ENCODE peak calls at places on chromosomes 11 and 22, in six cellular contexts. One of them, this sample, is unnamed.

GRCh38 chr11:68657021-68657780 is 27.1 kb upstream of the GAL start:
- DNase-seq in sigmoid colon: no peak
- DNase-seq in neural progenitor cell: no peak
- DNase-seq in GM06990: no peak
- DNase-seq in A673: no peak
- DNase-seq in H9: no peak
- DNase-seq in this sample: no peak

GRCh38 chr11:131609317-131609716 is 238.9 kb downstream of the NTM start:
- DNase-seq in sigmoid colon: no peak
- DNase-seq in H9: no peak
- DNase-seq in neural progenitor cell: no peak
- DNase-seq in A673: peak; percentile 40
- DNase-seq in GM06990: no peak
- DNase-seq in this sample: no peak

GRCh38 chr22:18968011-18968749 is 32.1 kb upstream of the PRODH start:
- DNase-seq in A673: no peak
- DNase-seq in GM06990: no peak
- DNase-seq in neural progenitor cell: peak; percentile 81
- DNase-seq in sigmoid colon: no peak
- DNase-seq in H9: peak; percentile 60
- DNase-seq in this sample: no peak

GRCh38 chr22:18091916-18092526 is 14.2 kb downstream of the PEX26 start:
- DNase-seq in A673: peak; percentile 57
- DNase-seq in sigmoid colon: peak; percentile 87
- DNase-seq in GM06990: peak; percentile 59
- DNase-seq in neural progenitor cell: no peak
- DNase-seq in H9: no peak
- DNase-seq in this sample: no peak

GRCh38 chr11:105230586-105230985 is 91.0 kb upstream of the CARD18 start:
- DNase-seq in H9: no peak
- DNase-seq in A673: peak; percentile 17
- DNase-seq in sigmoid colon: no peak
- DNase-seq in GM06990: no peak
- DNase-seq in neural progenitor cell: no peak
- DNase-seq in this sample: no peak

GRCh38 chr11:85914425-85914824 is 59.2 kb downstream of the CCDC83 start:
- DNase-seq in GM06990: no peak
- DNase-seq in H9: no peak
- DNase-seq in sigmoid colon: no peak
- DNase-seq in neural progenitor cell: no peak
- DNase-seq in A673: no peak
- DNase-seq in this sample: no peak

GRCh38 chr11:65059959-65060824 is 1.8 kb upstream of the NAALADL1 start:
- DNase-seq in neural progenitor cell: no peak
- DNase-seq in GM06990: no peak
- DNase-seq in sigmoid colon: no peak
- DNase-seq in A673: no peak
- DNase-seq in H9: no peak
- DNase-seq in this sample: no peak

GRCh38 chr11:29816359-29816758 is 200.5 kb downstream of the KCNA4 start:
- DNase-seq in sigmoid colon: no peak
- DNase-seq in H9: no peak
- DNase-seq in neural progenitor cell: no peak
- DNase-seq in A673: no peak
- DNase-seq in GM06990: no peak
- DNase-seq in this sample: no peak

GRCh38 chr22:49701380-49702067 is 126.1 kb downstream of the BRD1 start:
- DNase-seq in neural progenitor cell: no peak
- DNase-seq in H9: no peak
- DNase-seq in sigmoid colon: no peak
- DNase-seq in A673: no peak
- DNase-seq in GM06990: no peak
- DNase-seq in this sample: peak; percentile 64

GRCh38 chr11:60485987-60486386 is 6.6 kb upstream of the MS4A12 start:
- DNase-seq in A673: peak; percentile 69
- DNase-seq in neural progenitor cell: peak; percentile 70
- DNase-seq in sigmoid colon: no peak
- DNase-seq in H9: peak; percentile 74
- DNase-seq in GM06990: peak; percentile 56
- DNase-seq in this sample: no peak

GRCh38 chr11:66080055-66080817 is 10.2 kb downstream of the PACS1 start:
- DNase-seq in neural progenitor cell: no peak
- DNase-seq in A673: peak; percentile 69
- DNase-seq in sigmoid colon: peak; percentile 85
- DNase-seq in H9: no peak
- DNase-seq in GM06990: no peak
- DNase-seq in this sample: peak; percentile 62

GRCh38 chr22:44827666-44828065 is 75.3 kb downstream of the ARHGAP8 start:
- DNase-seq in H9: no peak
- DNase-seq in GM06990: no peak
- DNase-seq in neural progenitor cell: no peak
- DNase-seq in sigmoid colon: no peak
- DNase-seq in A673: no peak
- DNase-seq in this sample: no peak

GRCh38 chr22:44824271-44824670 is 71.9 kb downstream of the ARHGAP8 start:
- DNase-seq in sigmoid colon: peak; percentile 22
- DNase-seq in A673: no peak
- DNase-seq in H9: no peak
- DNase-seq in GM06990: no peak
- DNase-seq in neural progenitor cell: no peak
- DNase-seq in this sample: no peak

GRCh38 chr22:44831885-44832284 is 79.5 kb downstream of the ARHGAP8 start:
- DNase-seq in GM06990: no peak
- DNase-seq in H9: no peak
- DNase-seq in A673: no peak
- DNase-seq in sigmoid colon: no peak
- DNase-seq in neural progenitor cell: no peak
- DNase-seq in this sample: no peak

GRCh38 chr22:44825310-44826150 is 73.2 kb downstream of the ARHGAP8 start:
- DNase-seq in A673: no peak
- DNase-seq in H9: no peak
- DNase-seq in GM06990: no peak
- DNase-seq in neural progenitor cell: no peak
- DNase-seq in sigmoid colon: peak; percentile 58
- DNase-seq in this sample: no peak

GRCh38 chr22:44828193-44828592 is 75.8 kb downstream of the ARHGAP8 start:
- DNase-seq in sigmoid colon: no peak
- DNase-seq in H9: peak; percentile 69
- DNase-seq in GM06990: peak; percentile 43
- DNase-seq in neural progenitor cell: peak; percentile 60
- DNase-seq in A673: peak; percentile 35
- DNase-seq in this sample: no peak
- TF ChIP-seq CTCF in sigmoid colon: no peak
- TF ChIP-seq CTCF in H9: peak; percentile 73
- TF ChIP-seq CTCF in GM06990: peak; percentile 66
- TF ChIP-seq CTCF in neural progenitor cell: peak; percentile 63
- TF ChIP-seq CTCF in A673: peak; percentile 55
- TF ChIP-seq CTCF in this sample: peak; percentile 33

GRCh38 chr22:37564111-37564711 is 3.9 kb downstream of the CDC42EP1 start:
- DNase-seq in H9: no peak
- DNase-seq in GM06990: no peak
- DNase-seq in sigmoid colon: no peak
- DNase-seq in A673: no peak
- DNase-seq in neural progenitor cell: no peak
- DNase-seq in this sample: no peak
- TF ChIP-seq CTCF in H9: no peak
- TF ChIP-seq CTCF in GM06990: no peak
- TF ChIP-seq CTCF in sigmoid colon: no peak
- TF ChIP-seq CTCF in A673: no peak
- TF ChIP-seq CTCF in neural progenitor cell: no peak
- TF ChIP-seq CTCF in this sample: no peak

GRCh38 chr11:124108158-124108557 is 7.1 kb upstream of the VWA5A start:
- DNase-seq in H9: peak; percentile 38
- DNase-seq in GM06990: no peak
- DNase-seq in sigmoid colon: no peak
- DNase-seq in neural progenitor cell: peak; percentile 34
- DNase-seq in A673: peak; percentile 58
- DNase-seq in this sample: no peak
- TF ChIP-seq CTCF in H9: peak; percentile 61
- TF ChIP-seq CTCF in GM06990: peak; percentile 31
- TF ChIP-seq CTCF in sigmoid colon: no peak
- TF ChIP-seq CTCF in neural progenitor cell: peak; percentile 41
- TF ChIP-seq CTCF in A673: peak; percentile 62
- TF ChIP-seq CTCF in this sample: no peak

GRCh38 chr22:38949889-38950405 is 7.5 kb upstream of the APOBEC3A start:
- DNase-seq in H9: no peak
- DNase-seq in A673: no peak
- DNase-seq in neural progenitor cell: peak; percentile 10
- DNase-seq in sigmoid colon: peak; percentile 52
- DNase-seq in GM06990: no peak
- DNase-seq in this sample: no peak

GRCh38 chr22:38953091-38953490 is 4.3 kb upstream of the APOBEC3A start:
- DNase-seq in H9: no peak
- DNase-seq in GM06990: no peak
- DNase-seq in A673: no peak
- DNase-seq in sigmoid colon: peak; percentile 50
- DNase-seq in neural progenitor cell: peak; percentile 0
- DNase-seq in this sample: no peak

GRCh38 chr22:38950527-38951111 is 6.8 kb upstream of the APOBEC3A start:
- DNase-seq in H9: no peak
- DNase-seq in GM06990: no peak
- DNase-seq in sigmoid colon: peak; percentile 44
- DNase-seq in A673: no peak
- DNase-seq in neural progenitor cell: no peak
- DNase-seq in this sample: no peak

GRCh38 chr22:38952382-38952993 is 4.9 kb upstream of the APOBEC3A start:
- DNase-seq in A673: no peak
- DNase-seq in neural progenitor cell: no peak
- DNase-seq in GM06990: no peak
- DNase-seq in H9: no peak
- DNase-seq in sigmoid colon: peak; percentile 19
- DNase-seq in this sample: no peak

GRCh38 chr22:38951734-38952133 is 5.7 kb upstream of the APOBEC3A start:
- DNase-seq in sigmoid colon: no peak
- DNase-seq in GM06990: no peak
- DNase-seq in H9: no peak
- DNase-seq in A673: no peak
- DNase-seq in neural progenitor cell: no peak
- DNase-seq in this sample: no peak
- TF ChIP-seq CTCF in sigmoid colon: no peak
- TF ChIP-seq CTCF in GM06990: no peak
- TF ChIP-seq CTCF in H9: no peak
- TF ChIP-seq CTCF in A673: no peak
- TF ChIP-seq CTCF in neural progenitor cell: no peak
- TF ChIP-seq CTCF in this sample: no peak

GRCh38 chr22:29093501-29093921 is 20.7 kb downstream of the KREMEN1 start:
- DNase-seq in sigmoid colon: no peak
- DNase-seq in A673: no peak
- DNase-seq in GM06990: no peak
- DNase-seq in H9: no peak
- DNase-seq in neural progenitor cell: no peak
- DNase-seq in this sample: no peak
- TF ChIP-seq CTCF in sigmoid colon: no peak
- TF ChIP-seq CTCF in A673: no peak
- TF ChIP-seq CTCF in GM06990: no peak
- TF ChIP-seq CTCF in H9: no peak
- TF ChIP-seq CTCF in neural progenitor cell: no peak
- TF ChIP-seq CTCF in this sample: no peak